ENCODE peak calls at places on chromosomes 2 and 18, in four cellular contexts. D, G, J and C are unnamed samples.

GRCh38 chr2:39008663-39009062 is 112.2 kb downstream of the SOS1 start:
- DNase-seq in G (no peak), J (peak; percentile 36), D (no peak), C (no peak)

GRCh38 chr2:47008381-47009280 is 93.0 kb upstream of the MCFD2 start:
- DNase-seq in G (no peak), D (peak; percentile 62), J (peak; percentile 60), C (no peak)

GRCh38 chr18:63787673-63788072 is 12.5 kb downstream of the SERPINB7 start:
- DNase-seq in J (no peak), G (no peak), D (no peak), C (no peak)

GRCh38 chr2:186919272-186919671 is 70.3 kb upstream of the ZSWIM2 start:
- DNase-seq in D (no peak), J (peak; percentile 80), G (no peak), C (peak; percentile 51)

GRCh38 chr2:241617431-241618154 is 19.4 kb downstream of the THAP4 start:
- DNase-seq in G (no peak), D (peak; percentile 68), J (no peak), C (no peak)

GRCh38 chr2:130827502-130828251 is 9.0 kb upstream of the ARHGEF4 start:
- DNase-seq in J (peak; percentile 94), G (no peak), D (no peak), C (peak; percentile 70)

GRCh38 chr2:228699400-228699799 is 517.9 kb upstream of the SPHKAP start:
- DNase-seq in D (no peak), J (peak; percentile 21), G (no peak), C (peak; percentile 4)

GRCh38 chr18:57210101-57210661 is 63.3 kb downstream of the BOD1L2 start:
- DNase-seq in D (peak; percentile 26), G (no peak), J (peak; percentile 63), C (peak; percentile 72)

GRCh38 chr18:28469946-28470345 is 293.0 kb upstream of the CDH2 start:
- DNase-seq in J (peak; percentile 43), D (no peak), G (no peak), C (no peak)

GRCh38 chr2:109005686-109006204 is 16.7 kb upstream of the EDAR start:
- DNase-seq in J (peak; percentile 46), D (no peak), G (no peak), C (no peak)

GRCh38 chr2:175463639-175464310 is 282.3 kb upstream of the ATP5MC3 start:
- DNase-seq in J (no peak), G (no peak), D (no peak), C (no peak)

GRCh38 chr2:172288603-172289002 is 138.8 kb upstream of the ITGA6 start:
- DNase-seq in G (no peak), J (peak; percentile 39), D (no peak), C (peak; percentile 60)

GRCh38 chr2:217206326-217206725 is 346.5 kb upstream of the TNP1 start:
- DNase-seq in G (no peak), D (no peak), J (no peak), C (no peak)

GRCh38 chr2:66466435-66466834 is 31.5 kb downstream of the MEIS1 start:
- DNase-seq in J (no peak), D (no peak), G (no peak), C (no peak)

GRCh38 chr18:76943542-76944339 is 121.4 kb downstream of the ZNF236 start:
- DNase-seq in D (no peak), J (no peak), G (peak; percentile 86), C (no peak)

GRCh38 chr2:79082987-79083386 is 4.8 kb downstream of the REG1B start:
- DNase-seq in D (no peak), J (no peak), G (no peak), C (no peak)

GRCh38 chr2:86044045-86044444 is 61.6 kb downstream of the POLR1A start:
- DNase-seq in D (no peak), G (no peak), J (no peak), C (no peak)

GRCh38 chr2:71277536-71278103 is 50.7 kb upstream of the PAIP2B start:
- DNase-seq in G (peak; percentile 68), J (peak; percentile 3), D (peak; percentile 64), C (peak; percentile 30)

GRCh38 chr2:64910972-64911433 is 78.2 kb upstream of the SLC1A4 start:
- DNase-seq in J (no peak), D (no peak), G (no peak), C (no peak)

GRCh38 chr2:133053541-133053940 is 383.5 kb upstream of the LYPD1 start:
- DNase-seq in D (no peak), J (peak; percentile 23), G (no peak), C (no peak)

GRCh38 chr18:7155092-7155491 is 37.5 kb upstream of the LAMA1 start:
- DNase-seq in D (no peak), G (no peak), J (no peak), C (no peak)

GRCh38 chr18:47075098-47075883 is 39.9 kb upstream of the ELOA2 start:
- DNase-seq in J (peak; percentile 5), G (no peak), D (no peak), C (peak; percentile 51)

GRCh38 chr2:19435815-19436214 is 77.4 kb upstream of the OSR1 start:
- DNase-seq in J (no peak), G (no peak), D (no peak), C (no peak)

GRCh38 chr2:25025996-25026530 is 15.8 kb upstream of the EFR3B start:
- DNase-seq in G (no peak), J (no peak), D (no peak), C (no peak)

GRCh38 chr2:201396595-201396994 is 39.5 kb upstream of the FLACC1 start:
- DNase-seq in D (no peak), J (no peak), G (no peak), C (peak; percentile 70)

GRCh38 chr18:64119916-64120315 is 29.0 kb downstream of the LINC00305 start:
- DNase-seq in J (no peak), D (no peak), G (no peak), C (no peak)

GRCh38 chr2:191150451-191151314 is at the start of gene STAT4:
- DNase-seq in J (peak; percentile 67), G (peak; percentile 75), D (peak; percentile 19), C (no peak)

GRCh38 chr18:68484241-68484640 is 230.7 kb downstream of the TMX3 start:
- DNase-seq in J (peak; percentile 60), G (no peak), D (no peak), C (peak; percentile 4)

GRCh38 chr18:48293954-48294893 is 115.0 kb downstream of the ZBTB7C start:
- DNase-seq in J (no peak), G (peak; percentile 47), D (no peak), C (no peak)
- H3K27ac ChIP-seq in J (no peak overlapping the region), G (no peak overlapping the region), D (no peak overlapping the region), C (no peak overlapping the region)

DNA sequence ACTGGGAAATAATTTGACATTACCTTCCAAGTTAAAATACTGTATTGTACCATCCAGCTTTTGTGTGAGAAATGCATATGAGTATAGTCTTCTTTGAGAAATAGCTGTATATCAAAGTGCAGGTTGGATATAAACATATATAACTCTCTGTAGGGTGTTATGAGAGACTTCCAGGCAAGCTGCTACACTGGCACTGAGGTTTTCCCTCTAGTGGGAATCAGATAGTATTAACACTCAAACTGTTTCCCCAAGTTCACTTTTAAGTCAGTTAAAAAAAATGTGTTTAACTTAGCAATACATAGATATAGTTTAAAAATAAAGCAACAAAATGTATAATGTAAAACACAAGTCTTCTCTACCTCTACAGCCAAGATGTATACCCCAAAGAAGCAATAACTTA is 368.4 kb upstream of the SLC8A1 start:
- DNase-seq in D (no peak), G (no peak), J (no peak), C (no peak)
- TF ChIP-seq CTCF in D (no peak), G (no peak), J (no peak), C (no peak)

GRCh38 chr2:54760310-54760709 is 36.8 kb downstream of the EML6 start:
- DNase-seq in J (no peak), G (no peak), D (no peak), C (no peak)
- H3K27ac ChIP-seq in J (no peak overlapping the region), G (no peak overlapping the region), D (no peak overlapping the region), C (no peak overlapping the region)

DNA sequence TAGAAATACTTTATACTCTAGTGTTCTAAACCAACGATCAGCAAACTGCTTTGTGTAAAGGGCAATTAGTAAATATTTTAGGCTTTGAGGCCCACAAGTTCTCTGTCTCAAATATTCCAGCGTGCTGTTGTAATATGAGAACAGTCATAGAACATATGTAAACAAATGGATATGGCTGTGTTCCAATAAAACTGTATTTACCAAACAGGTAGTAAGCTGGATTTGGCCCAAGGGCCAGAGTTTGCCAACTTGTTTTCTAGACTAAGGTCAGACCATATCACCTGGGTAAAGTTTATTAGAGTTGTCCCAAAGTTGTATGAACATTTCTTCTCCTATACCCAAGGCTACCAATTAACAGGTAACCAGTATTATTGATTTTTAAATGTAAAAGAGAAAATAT is 303.2 kb upstream of the MC4R start:
- DNase-seq in G (no peak), J (no peak), D (no peak), C (no peak)
- TF ChIP-seq CTCF in G (no peak), J (no peak), D (no peak), C (no peak)

DNA sequence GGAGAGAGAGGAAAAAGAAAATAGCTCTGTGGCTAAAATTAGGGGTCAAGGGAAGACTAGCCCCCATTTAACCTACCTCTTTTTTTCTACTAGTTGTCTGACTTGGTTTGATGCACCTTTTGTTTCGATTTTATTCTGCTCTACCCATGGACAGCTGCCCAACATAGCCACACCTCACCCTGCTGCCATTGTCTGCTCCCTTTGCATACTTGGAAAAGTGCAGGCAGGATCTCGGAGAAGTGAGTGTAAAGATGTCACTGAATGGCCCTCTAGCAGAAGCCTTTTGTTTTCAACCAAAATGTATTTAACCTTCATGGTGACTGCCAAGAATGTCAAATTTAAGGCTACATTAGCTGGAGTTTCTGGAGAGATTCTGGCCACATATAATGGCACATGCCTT is 62.9 kb downstream of the SETBP1 start:
- DNase-seq in D (no peak), G (no peak), J (no peak), C (no peak)
- H3K27ac ChIP-seq in D (peak overlapping the region; percentile 55), G (no peak overlapping the region), J (no peak overlapping the region), C (no peak overlapping the region)

GRCh38 chr2:219279916-219280516 is 850 bp downstream of the DNAJB2 start:
- DNase-seq in D (no peak), J (no peak), G (no peak), C (no peak)

GRCh38 chr2:219277703-219278654 is 1.2 kb upstream of the DNAJB2 start:
- DNase-seq in D (peak; percentile 76), J (peak; percentile 60), G (peak; percentile 87), C (peak; percentile 69)

GRCh38 chr2:219278655-219279150 is 463 bp upstream of the DNAJB2 start:
- DNase-seq in J (no peak), G (no peak), D (no peak), C (no peak)

GRCh38 chr2:219280682-219281081 is 1.5 kb downstream of the DNAJB2 start:
- DNase-seq in G (no peak), D (no peak), J (no peak), C (no peak)

DNA sequence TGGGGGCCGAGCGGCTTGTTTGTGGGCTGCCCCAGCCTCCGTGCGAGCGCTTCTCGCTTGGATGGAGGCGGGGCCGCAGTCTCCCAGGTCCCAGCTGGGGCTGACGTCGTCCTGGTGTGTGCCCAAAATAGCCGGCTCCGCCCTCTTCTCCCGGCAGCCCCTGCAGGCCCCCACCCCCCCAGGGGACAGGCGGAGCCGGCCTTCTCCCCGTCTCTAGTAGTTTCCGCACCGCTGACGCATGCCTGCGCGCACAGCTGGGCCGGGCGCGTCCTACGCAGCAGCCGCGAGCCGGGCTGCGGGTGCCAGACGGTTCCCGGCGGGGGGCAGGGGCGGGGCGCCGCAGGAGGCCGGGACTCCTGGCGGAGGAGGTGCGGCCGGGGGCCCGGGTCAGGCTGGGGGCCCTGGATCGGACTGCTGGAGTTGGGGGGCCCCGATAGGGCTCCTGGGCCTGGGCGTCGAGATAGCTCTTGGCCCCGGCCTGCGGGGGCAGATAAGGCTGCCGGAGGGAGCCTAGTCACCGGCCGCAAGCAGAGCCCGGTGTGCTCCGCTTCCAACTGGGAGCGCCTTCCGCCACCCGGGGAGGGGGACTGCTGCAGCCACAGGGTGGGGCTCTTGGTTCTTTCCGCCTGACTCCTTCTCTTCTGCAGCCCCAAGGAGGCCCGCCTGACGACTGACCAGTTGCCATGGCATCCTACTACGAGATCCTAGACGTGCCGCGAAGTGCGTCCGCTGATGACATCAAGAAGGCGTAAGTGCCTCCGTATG is at the start of gene DNAJB2:
- DNase-seq in G (peak; percentile 99), D (peak; percentile 99), J (peak; percentile 96), C (peak; percentile 99)
- TF ChIP-seq CTCF in G (peak; percentile 7), D (no peak), J (no peak), C (no peak)